ENCODE peak calls at places on chromosomes 3 and 15, in eight cellular contexts. X is heart left ventricle; U is GM23248; A is dorsolateral prefrontal cortex; E is substantia nigra; V is tibial nerve; R is CD4-positive, alpha-beta T cell; N is GM23338. M is an unnamed sample.

GRCh38 chr3:182389041-182389815 is 404.1 kb upstream of the ATP11B start:
- DNase-seq in X (no peak), U (no peak), A (no peak), E (no peak), V (no peak), R (no peak), N (no peak), M (no peak)

GRCh38 chr3:43345877-43346276 is 59.5 kb downstream of the SNRK start:
- DNase-seq in X (no peak), U (peak; percentile 53), A (no peak), E (no peak), V (no peak), R (no peak), N (no peak), M (no peak)

GRCh38 chr3:39101022-39101689 is 6.3 kb downstream of the GORASP1 start:
- DNase-seq in X (no peak), U (peak; percentile 67), A (no peak), E (no peak), V (no peak), R (peak; percentile 28), N (peak; percentile 77), M (no peak)

GRCh38 chr3:124044961-124045360 is 53.0 kb upstream of the ROPN1 start:
- DNase-seq in X (no peak), U (no peak), A (no peak), E (no peak), V (no peak), R (no peak), N (no peak), M (no peak)

GRCh38 chr3:102200126-102200525 is 234.7 kb upstream of the ZPLD1 start:
- DNase-seq in X (no peak), U (peak; percentile 33), A (no peak), E (no peak), V (no peak), R (no peak), N (no peak), M (no peak)

GRCh38 chr3:126484662-126485061 is 9.0 kb upstream of the ZXDC start:
- DNase-seq in X (no peak), U (no peak), A (no peak), E (no peak), V (no peak), R (no peak), N (no peak), M (no peak)

GRCh38 chr3:133269393-133269792 is 130.5 kb upstream of the BFSP2 start:
- DNase-seq in X (no peak), U (no peak), A (no peak), E (no peak), V (no peak), R (no peak), N (no peak), M (no peak)

GRCh38 chr15:43103939-43104338 is 1.9 kb downstream of the UBR1 start:
- DNase-seq in X (no peak), U (no peak), A (no peak), E (no peak), V (no peak), R (no peak), N (no peak), M (no peak)

GRCh38 chr3:59862686-59863085 is 812.9 kb upstream of the CFAP20DC start:
- DNase-seq in X (no peak), U (peak; percentile 10), A (no peak), E (no peak), V (no peak), R (no peak), N (no peak), M (no peak)

GRCh38 chr3:134134698-134135415 is 105.1 kb upstream of the SLCO2A1 start:
- DNase-seq in X (no peak), U (peak; percentile 1), A (no peak), E (no peak), V (no peak), R (no peak), N (no peak), M (no peak)

GRCh38 chr3:14546041-14546440 is 5.9 kb upstream of the GRIP2 start:
- DNase-seq in X (no peak), U (no peak), A (no peak), E (no peak), V (no peak), R (no peak), N (no peak), M (no peak)

GRCh38 chr3:71500696-71501095 is 82.8 kb downstream of the FOXP1 start:
- DNase-seq in X (no peak), U (no peak), A (no peak), E (no peak), V (no peak), R (no peak), N (no peak), M (no peak)

GRCh38 chr3:50158747-50159146 is 3.6 kb downstream of the SEMA3F start:
- DNase-seq in X (no peak), U (no peak), A (no peak), E (no peak), V (no peak), R (no peak), N (no peak), M (no peak)

GRCh38 chr3:135556184-135556583 is 409.3 kb upstream of the PPP2R3A start:
- DNase-seq in X (no peak), U (peak; percentile 8), A (no peak), E (no peak), V (no peak), R (no peak), N (no peak), M (no peak)

GRCh38 chr15:49990835-49991540 is 128.0 kb downstream of the ATP8B4 start:
- DNase-seq in X (no peak), U (peak; percentile 48), A (no peak), E (no peak), V (no peak), R (no peak), N (no peak), M (no peak)

GRCh38 chr3:144499346-144499745 is 527.7 kb downstream of the DIPK2A start:
- DNase-seq in X (no peak), U (no peak), A (no peak), E (no peak), V (no peak), R (no peak), N (no peak), M (no peak)

GRCh38 chr3:21778715-21779114 is 27.7 kb upstream of the ZNF385D start:
- DNase-seq in X (no peak), U (no peak), A (no peak), E (no peak), V (no peak), R (no peak), N (no peak), M (no peak)

DNA sequence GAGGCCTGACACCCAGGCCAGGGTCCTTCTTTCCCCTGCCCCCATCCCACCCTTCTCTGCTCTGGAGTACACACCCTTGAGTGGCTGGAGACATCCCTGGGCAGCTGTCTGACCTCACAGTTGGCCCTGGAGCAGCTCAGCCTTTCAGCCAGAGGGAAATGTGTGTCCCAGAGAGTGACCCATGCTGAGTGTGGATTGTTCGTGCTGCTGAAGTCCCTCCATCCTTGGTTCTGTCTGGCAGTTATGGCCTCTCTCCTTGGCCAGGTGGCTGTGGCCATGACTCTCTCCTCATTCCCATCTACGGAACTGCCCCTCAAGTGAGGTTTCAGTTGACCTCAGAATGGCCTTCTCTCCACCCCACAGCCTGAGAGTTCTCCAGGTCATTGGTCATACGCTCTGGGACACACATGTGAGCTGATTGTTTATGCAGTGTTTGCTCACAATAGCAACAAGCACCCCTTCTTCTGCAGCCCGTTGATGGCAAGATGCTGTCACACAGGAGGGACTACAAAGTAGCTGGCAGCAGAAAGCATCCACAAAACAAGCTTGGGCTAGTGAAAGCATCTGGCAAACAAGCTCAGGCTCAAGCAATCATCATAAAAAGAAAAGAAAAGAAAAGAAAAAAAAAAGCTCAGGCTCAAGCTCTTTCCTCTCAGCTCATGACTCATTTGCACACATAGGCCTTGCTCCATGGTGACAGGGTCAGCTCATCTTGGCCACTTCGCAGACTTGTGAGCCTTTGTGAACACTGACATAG is 55.3 kb upstream of the ITGA11 start:
- DNase-seq in X (no peak), U (peak; percentile 90), A (no peak), E (no peak), V (no peak), R (no peak), N (no peak), M (no peak)
- H3K27ac ChIP-seq in X (peak overlapping the region; percentile 52), U (peak overlapping the region; percentile 65), A (no peak overlapping the region), E (no peak overlapping the region), V (peak overlapping the region; percentile 50), R (no peak overlapping the region), N (no peak overlapping the region), M (no peak overlapping the region)

GRCh38 chr3:48015451-48016182 is 599 bp downstream of the MAP4 start:
- DNase-seq in X (no peak), U (peak; percentile 13), A (no peak), E (no peak), V (no peak), R (no peak), N (no peak), M (no peak)
- H3K27ac ChIP-seq in X (peak overlapping the region; percentile 81), U (peak overlapping the region; percentile 37), A (peak overlapping the region; percentile 62), E (peak overlapping the region; percentile 15), V (peak overlapping the region; percentile 52), R (no peak overlapping the region), N (peak overlapping the region; percentile 2), M (peak overlapping the region; percentile 26)

GRCh38 chr3:169255506-169255905 is 408.0 kb downstream of the MECOM start:
- DNase-seq in X (no peak), U (no peak), A (no peak), E (no peak), V (no peak), R (no peak), N (no peak), M (no peak)
- H3K27ac ChIP-seq in X (no peak overlapping the region), U (no peak overlapping the region), A (no peak overlapping the region), E (no peak overlapping the region), V (no peak overlapping the region), R (no peak overlapping the region), N (no peak overlapping the region), M (no peak overlapping the region)

GRCh38 chr3:66299893-66300292 is 79.1 kb downstream of the SLC25A26 start:
- DNase-seq in X (no peak), U (no peak), A (no peak), E (no peak), V (no peak), R (no peak), N (no peak), M (no peak)

GRCh38 chr3:66298591-66298990 is 77.8 kb downstream of the SLC25A26 start:
- DNase-seq in X (no peak), U (no peak), A (no peak), E (no peak), V (no peak), R (no peak), N (no peak), M (no peak)

GRCh38 chr3:66303556-66303955 is 82.8 kb downstream of the SLC25A26 start:
- DNase-seq in X (no peak), U (no peak), A (no peak), E (no peak), V (no peak), R (peak; percentile 53), N (no peak), M (no peak)

GRCh38 chr3:66302288-66302687 is 81.5 kb downstream of the SLC25A26 start:
- DNase-seq in X (no peak), U (peak; percentile 15), A (no peak), E (no peak), V (no peak), R (peak; percentile 49), N (no peak), M (no peak)

DNA sequence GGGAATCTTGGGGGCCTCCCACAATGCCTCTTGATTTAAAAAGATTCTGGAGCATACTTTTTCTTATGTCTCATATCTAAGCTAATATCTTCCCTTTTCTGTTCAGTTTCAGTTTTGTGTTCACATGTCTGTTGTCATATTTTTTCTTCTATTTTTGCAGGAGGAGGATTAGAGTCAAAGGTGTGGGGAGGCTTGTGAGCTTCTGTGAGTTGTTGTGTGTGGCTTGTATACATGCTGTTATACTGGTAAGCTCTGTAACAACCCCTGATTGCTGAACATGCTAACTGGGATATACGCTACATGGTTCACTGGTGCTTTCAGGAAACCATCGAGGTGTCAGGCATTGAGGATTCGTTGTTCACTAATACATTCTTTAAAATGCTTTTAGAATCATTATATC is 83.5 kb downstream of the SLC25A26 start:
- DNase-seq in X (no peak), U (no peak), A (no peak), E (no peak), V (no peak), R (no peak), N (no peak), M (no peak)
- H3K27ac ChIP-seq in X (no peak overlapping the region), U (no peak overlapping the region), A (no peak overlapping the region), E (no peak overlapping the region), V (no peak overlapping the region), R (peak overlapping the region; percentile 7), N (no peak overlapping the region), M (no peak overlapping the region)

M was measured in caudate nucleus.